ENCODE peak calls at places on chromosomes 12 and 14, in ten cellular contexts. V is CD4-positive, alpha-beta T cell; W is GM23338; K is PC-9; I is tibial artery; D is natural killer cell; Z is Calu3; L is A549; E is gastrocnemius medialis; O is lung. U is an unnamed sample.

GRCh38 chr12:100794441-100795192 is at the start of gene ANO4:
- DNase-seq in V (no peak), W (peak), K (no peak), I (no peak), D (no peak), Z (no peak), L (no peak), E (no peak), O (no peak), U (no peak)

GRCh38 chr12:52296572-52297215 is 5.4 kb upstream of the KRT81 start:
- DNase-seq in V (no peak), W (no peak), K (no peak), I (no peak), D (no peak), Z (no peak), L (no peak), E (no peak), O (no peak), U (no peak)

GRCh38 chr12:67382206-67382871 is 113.2 kb downstream of the CAND1 start:
- DNase-seq in V (no peak), W (no peak), K (no peak), I (no peak), D (no peak), Z (no peak), L (no peak), E (no peak), O (no peak), U (no peak)

GRCh38 chr14:99910337-99911268 is 117.4 kb downstream of the EML1 start:
- DNase-seq in V (no peak), W (no peak), K (no peak), I (no peak), D (no peak), Z (no peak), L (peak), E (no peak), O (no peak), U (no peak)

GRCh38 chr12:122888232-122888752 is 7.6 kb downstream of the VPS37B start:
- DNase-seq in V (peak), W (peak), K (peak), I (no peak), D (no peak), Z (peak), L (peak), E (no peak), O (peak), U (no peak)

GRCh38 chr14:68626386-68626785 is 166.5 kb downstream of the ZFP36L1 start:
- DNase-seq in V (no peak), W (no peak), K (no peak), I (peak), D (no peak), Z (no peak), L (no peak), E (peak), O (no peak), U (peak)

GRCh38 chr14:105855246-105855892 is 329.0 kb downstream of the TMEM121 start:
- DNase-seq in V (no peak), W (no peak), K (no peak), I (peak), D (peak), Z (no peak), L (no peak), E (no peak), O (no peak), U (peak)

GRCh38 chr12:14410841-14411569 is 45.5 kb downstream of the ATF7IP start:
- DNase-seq in V (peak), W (no peak), K (peak), I (no peak), D (no peak), Z (no peak), L (no peak), E (no peak), O (no peak), U (no peak)

GRCh38 chr14:88198441-88198840 is 124.6 kb downstream of the KCNK10 start:
- DNase-seq in V (no peak), W (no peak), K (no peak), I (no peak), D (no peak), Z (no peak), L (no peak), E (no peak), O (no peak), U (no peak)

GRCh38 chr12:92438641-92439396 is 264.0 kb upstream of the PLEKHG7 start:
- DNase-seq in V (no peak), W (no peak), K (no peak), I (no peak), D (no peak), Z (no peak), L (no peak), E (no peak), O (no peak), U (no peak)

GRCh38 chr14:36652542-36653201 is 9.0 kb upstream of the PAX9 start:
- DNase-seq in V (no peak), W (no peak), K (no peak), I (no peak), D (no peak), Z (no peak), L (no peak), E (no peak), O (no peak), U (no peak)

GRCh38 chr12:37672655-37673260 is 643.8 kb upstream of the ALG10B start:
- DNase-seq in V (no peak), W (peak), K (no peak), I (no peak), D (no peak), Z (no peak), L (no peak), E (no peak), O (no peak), U (no peak)

GRCh38 chr14:38065101-38065762 is 142.5 kb upstream of the SSTR1 start:
- DNase-seq in V (peak), W (peak), K (no peak), I (no peak), D (peak), Z (no peak), L (no peak), E (no peak), O (no peak), U (no peak)

GRCh38 chr12:27096420-27096819 is 14.0 kb upstream of the C12orf71 start:
- DNase-seq in V (no peak), W (no peak), K (no peak), I (no peak), D (no peak), Z (no peak), L (no peak), E (no peak), O (no peak), U (no peak)

GRCh38 chr14:54566410-54567223 is at the start of gene SAMD4A:
- DNase-seq in V (peak), W (peak), K (peak), I (peak), D (peak), Z (peak), L (peak), E (peak), O (peak), U (peak)
- TF ChIP-seq CTCF in V (no peak), W (peak), K (peak), I (peak), D (no peak), Z (no peak), L (peak), E (peak), O (no peak), U (peak)

DNA sequence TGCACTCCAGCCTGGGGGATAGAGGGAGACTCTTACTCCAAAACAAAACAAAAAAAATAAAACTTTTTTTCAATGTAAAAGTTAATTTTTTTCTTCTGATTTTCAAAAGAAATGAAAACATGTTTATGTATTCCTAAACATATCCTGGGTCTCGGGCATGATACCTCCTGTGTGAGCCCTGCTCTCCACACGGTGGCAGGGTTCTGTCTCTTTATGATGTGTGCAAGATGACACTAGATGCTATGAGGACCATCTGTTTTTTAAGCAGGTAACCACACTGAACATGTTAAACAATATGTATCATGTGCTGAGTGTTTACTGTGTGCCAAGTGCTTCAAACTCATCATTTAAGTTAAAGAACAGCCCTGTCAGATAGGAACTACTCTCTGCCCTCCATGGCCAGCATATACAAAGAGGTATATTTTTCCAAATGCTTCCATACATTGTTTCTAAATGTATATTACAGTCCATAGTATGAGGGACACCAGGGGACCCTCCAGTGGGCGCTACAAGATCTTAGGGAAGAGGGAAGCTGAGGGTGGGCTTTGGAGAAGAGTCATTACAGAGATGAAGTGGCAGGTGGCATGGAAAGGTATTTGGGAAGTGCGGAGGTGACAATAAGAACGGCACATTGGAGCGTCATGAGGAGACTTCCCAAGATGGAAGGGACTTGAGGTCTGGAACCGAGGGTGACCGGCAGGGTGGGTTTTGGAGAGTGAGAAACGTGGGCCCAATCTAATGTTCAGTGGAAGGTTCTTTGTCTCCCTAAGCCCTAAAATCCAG is 28.5 kb downstream of the FOS start:
- DNase-seq in V (no peak), W (peak), K (peak), I (no peak), D (no peak), Z (peak), L (peak), E (no peak), O (no peak), U (no peak)
- TF ChIP-seq CTCF in V (no peak), W (peak), K (peak), I (no peak), D (no peak), Z (no peak), L (peak), E (peak), O (no peak), U (peak)

DNA sequence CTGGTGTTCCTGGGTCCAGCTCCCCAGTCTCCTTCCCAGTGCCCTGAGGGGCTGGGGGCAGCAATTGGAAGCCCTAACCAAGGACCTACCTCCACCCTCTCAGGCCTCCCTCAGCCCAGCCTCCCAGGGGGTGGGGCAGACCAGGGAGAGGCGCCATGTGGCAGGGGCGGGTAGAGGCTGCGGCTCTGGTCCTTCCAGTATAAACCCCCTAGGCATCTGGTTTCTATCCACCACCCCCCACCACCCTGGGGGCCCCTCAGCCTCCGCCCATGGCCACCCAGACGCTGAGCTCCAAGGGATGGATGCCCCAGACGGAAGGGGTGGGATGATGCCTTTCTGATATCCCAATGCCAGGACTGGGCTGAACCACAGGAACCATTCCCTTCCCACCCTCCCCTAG is 2.8 kb upstream of the SP7 start:
- DNase-seq in V (no peak), W (no peak), K (no peak), I (no peak), D (no peak), Z (no peak), L (no peak), E (no peak), O (no peak), U (no peak)
- TF ChIP-seq CTCF in V (no peak), W (no peak), K (no peak), I (no peak), D (no peak), Z (no peak), L (no peak), E (no peak), O (no peak), U (no peak)

GRCh38 chr14:56422703-56423213 is 156.8 kb upstream of the TMEM260 start:
- DNase-seq in V (no peak), W (peak), K (peak), I (peak), D (no peak), Z (peak), L (peak), E (peak), O (peak), U (no peak)
- TF ChIP-seq CTCF in V (peak), W (peak), K (peak), I (peak), D (peak), Z (peak), L (peak), E (peak), O (peak), U (peak)

U was measured in type B pancreatic cell.